ENCODE peak calls at places on chromosomes 12 and 14, in nine cellular contexts. W is AG08396; B is CD8-positive, alpha-beta T cell; H is A549; J is fibroblast of villous mesenchyme; K is NCI-H345; M is NCI-H1417; I is NCI-H2081; T is NCI-H1436. F is an unnamed sample.

GRCh38 chr12:116672842-116673516 is 64.9 kb downstream of the SPRING1 start:
- DNase-seq in W (no peak), B (no peak), H (no peak), J (no peak), K (no peak), M (no peak), I (no peak), T (no peak), F (no peak)

GRCh38 chr14:33768458-33768830 is 182.4 kb downstream of the EGLN3 start:
- DNase-seq in W (no peak), B (no peak), H (no peak), J (no peak), K (no peak), M (no peak), I (no peak), T (no peak), F (no peak)

GRCh38 chr14:85112762-85113161 is 417.2 kb upstream of the FLRT2 start:
- DNase-seq in W (no peak), B (no peak), H (no peak), J (no peak), K (no peak), M (no peak), I (no peak), T (no peak), F (no peak)

GRCh38 chr14:58947816-58948440 is 240.5 kb upstream of the DAAM1 start:
- DNase-seq in W (no peak), B (no peak), H (no peak), J (peak; percentile 39), K (no peak), M (no peak), I (no peak), T (no peak), F (no peak)

GRCh38 chr12:57895337-57896138 is 45.8 kb upstream of the ATP23 start:
- DNase-seq in W (no peak), B (no peak), H (no peak), J (peak; percentile 36), K (no peak), M (no peak), I (no peak), T (no peak), F (no peak)

GRCh38 chr14:44988694-44989093 is 26.7 kb downstream of the TOGARAM1 start:
- DNase-seq in W (no peak), B (no peak), H (no peak), J (no peak), K (no peak), M (peak; percentile 97), I (no peak), T (peak; percentile 45), F (no peak)

GRCh38 chr14:75885829-75886228 is 96.0 kb downstream of the TGFB3 start:
- DNase-seq in W (peak; percentile 18), B (no peak), H (no peak), J (peak; percentile 65), K (no peak), M (no peak), I (no peak), T (no peak), F (peak; percentile 73)

GRCh38 chr14:65169351-65169750 is 67.0 kb upstream of the MAX start:
- DNase-seq in W (peak; percentile 53), B (no peak), H (no peak), J (peak; percentile 60), K (no peak), M (no peak), I (no peak), T (no peak), F (peak; percentile 28)

GRCh38 chr12:70327541-70327940 is 38.5 kb upstream of the KCNMB4 start:
- DNase-seq in W (no peak), B (no peak), H (no peak), J (no peak), K (no peak), M (no peak), I (no peak), T (no peak), F (no peak)

GRCh38 chr12:920676-921075 is 28.8 kb downstream of the RAD52 start:
- DNase-seq in W (no peak), B (no peak), H (no peak), J (no peak), K (no peak), M (no peak), I (no peak), T (no peak), F (no peak)

GRCh38 chr12:89251326-89252237 is 100.7 kb downstream of the DUSP6 start:
- DNase-seq in W (no peak), B (no peak), H (no peak), J (no peak), K (no peak), M (no peak), I (no peak), T (no peak), F (no peak)

GRCh38 chr14:85607571-85608219 is 77.8 kb downstream of the FLRT2 start:
- DNase-seq in W (peak; percentile 74), B (no peak), H (no peak), J (peak; percentile 97), K (no peak), M (no peak), I (no peak), T (no peak), F (peak; percentile 87)